ENCODE peak calls at places on chromosome 17, in ten cellular contexts. D, R, O, T, A, K, E, S, Z and V are unnamed samples. For H3K4me1, the result is how much of the 10 kb centered on the place peaks cover.

GRCh38 chr17:29219378-29220047 is 27.1 kb upstream of the CRYBA1 start:
- DNase-seq in D (peak), R (peak), O (peak), T (peak), A (peak), K (peak), E (peak), S (peak), Z (peak), V (peak)

GRCh38 chr17:42126836-42127235 is 4.2 kb downstream of the HSPB9 start:
- DNase-seq in D (no peak), R (no peak), O (no peak), T (no peak), A (no peak), K (no peak), E (no peak), S (no peak), Z (no peak), V (no peak)

GRCh38 chr17:69269174-69269998 is 40.8 kb upstream of the ABCA10 start:
- DNase-seq in D (no peak), R (no peak), O (no peak), T (no peak), A (no peak), K (no peak), E (no peak), S (no peak), Z (no peak), V (no peak)

GRCh38 chr17:41521574-41522261 is 3.0 kb upstream of the KRT15 start:
- DNase-seq in D (no peak), R (no peak), O (no peak), T (no peak), A (peak), K (no peak), E (no peak), S (peak), Z (no peak), V (peak)

GRCh38 chr17:45231481-45232116 is 9.9 kb downstream of the FMNL1 start:
- DNase-seq in D (no peak), R (no peak), O (no peak), T (no peak), A (peak), K (no peak), E (peak), S (no peak), Z (peak), V (no peak)

GRCh38 chr17:31216053-31216751 is 80.8 kb downstream of the OMG start:
- DNase-seq in D (no peak), R (no peak), O (no peak), T (no peak), A (no peak), K (peak), E (no peak), S (no peak), Z (no peak), V (no peak)

GRCh38 chr17:17750881-17751280 is 69.6 kb downstream of the RAI1 start:
- DNase-seq in D (no peak), R (no peak), O (no peak), T (no peak), A (peak), K (no peak), E (no peak), S (no peak), Z (peak), V (no peak)

GRCh38 chr17:78142113-78142861 is 3.9 kb upstream of the C17orf99 start:
- DNase-seq in D (no peak), R (peak), O (no peak), T (no peak), A (peak), K (no peak), E (no peak), S (peak), Z (no peak), V (peak)

GRCh38 chr17:62790554-62790953 is 17.6 kb downstream of the MARCHF10 start:
- DNase-seq in D (no peak), R (no peak), O (no peak), T (no peak), A (no peak), K (no peak), E (no peak), S (no peak), Z (no peak), V (no peak)

GRCh38 chr17:42179911-42180410 is 981 bp downstream of the KCNH4 start:
- DNase-seq in D (no peak), R (peak), O (peak), T (peak), A (peak), K (peak), E (no peak), S (no peak), Z (no peak), V (peak)

GRCh38 chr17:34311291-34311690 is 7.9 kb upstream of the CCL8 start:
- DNase-seq in D (no peak), R (no peak), O (no peak), T (no peak), A (no peak), K (no peak), E (no peak), S (no peak), Z (no peak), V (no peak)

GRCh38 chr17:56779306-56779705 is 54.4 kb downstream of the C17orf67 start:
- DNase-seq in D (no peak), R (no peak), O (no peak), T (no peak), A (no peak), K (no peak), E (no peak), S (no peak), Z (no peak), V (no peak)

GRCh38 chr17:661509-661908 is 53.1 kb downstream of the VPS53 start:
- DNase-seq in D (no peak), R (no peak), O (no peak), T (no peak), A (no peak), K (no peak), E (no peak), S (no peak), Z (no peak), V (no peak)

GRCh38 chr17:32998893-32999240 is 7.2 kb downstream of the SPACA3 start:
- DNase-seq in D (no peak), R (no peak), O (no peak), T (no peak), A (no peak), K (no peak), E (no peak), S (no peak), Z (no peak), V (no peak)

GRCh38 chr17:73720187-73720834 is 76.1 kb upstream of the SDK2 start:
- DNase-seq in D (no peak), R (no peak), O (no peak), T (no peak), A (no peak), K (no peak), E (no peak), S (no peak), Z (no peak), V (no peak)

GRCh38 chr17:6536053-6536452 is 20.3 kb downstream of the PITPNM3 start:
- DNase-seq in D (peak), R (no peak), O (no peak), T (no peak), A (no peak), K (no peak), E (peak), S (no peak), Z (no peak), V (no peak)

GRCh38 chr17:67443931-67444597 is 67.0 kb downstream of the PITPNC1 start:
- DNase-seq in D (no peak), R (peak), O (peak), T (no peak), A (no peak), K (no peak), E (peak), S (no peak), Z (no peak), V (no peak)
- H3K4me1 ChIP-seq in D (under half), R (under half), O (under half), T (under half), A (under half), K (under half), E (under half), S (under half), Z (under half), V (under half)

DNA sequence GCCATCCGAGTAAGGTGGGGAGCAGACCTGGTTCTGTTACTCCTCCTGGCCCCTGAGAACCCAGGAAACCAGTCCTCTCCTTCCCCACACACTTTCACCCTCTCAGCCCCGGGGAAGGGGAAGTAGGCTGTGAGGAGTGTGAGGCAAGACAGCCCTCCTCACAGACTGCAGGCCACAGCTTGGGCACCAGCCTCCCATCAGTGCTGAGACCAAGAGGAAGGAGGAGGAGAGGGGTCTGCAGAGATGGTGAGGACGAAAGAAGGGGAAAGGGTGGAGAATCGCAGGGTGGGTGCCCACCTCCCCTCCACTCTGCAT is 7.0 kb downstream of the G6PC3 start:
- DNase-seq in D (no peak), R (no peak), O (no peak), T (no peak), A (no peak), K (no peak), E (no peak), S (no peak), Z (no peak), V (no peak)
- H3K27ac ChIP-seq in D (no peak), R (no peak), O (no peak), T (peak), A (no peak), K (no peak), E (no peak), S (peak), Z (no peak), V (no peak)

GRCh38 chr17:80970762-80971703 is 20.6 kb upstream of the CHMP6 start:
- DNase-seq in D (no peak), R (no peak), O (no peak), T (no peak), A (no peak), K (no peak), E (no peak), S (no peak), Z (no peak), V (no peak)
- TF ChIP-seq POLR2A in D (no peak), R (no peak), O (no peak), T (no peak), A (no peak), K (no peak), E (no peak), S (no peak), Z (no peak), V (no peak)

GRCh38 chr17:35537569-35538209 is at the start of gene SLFN12L:
- DNase-seq in D (no peak), R (no peak), O (no peak), T (no peak), A (no peak), K (no peak), E (no peak), S (no peak), Z (no peak), V (no peak)
- H3K4me1 ChIP-seq in D (under half), R (under half), O (under half), T (under half), A (under half), K (under half), E (under half), S (under half), Z (under half), V (under half)

GRCh38 chr17:50604470-50604869 is 30.2 kb upstream of the ABCC3 start:
- DNase-seq in D (no peak), R (no peak), O (peak), T (peak), A (peak), K (peak), E (peak), S (no peak), Z (no peak), V (peak)
- H3K27ac ChIP-seq in D (no peak), R (no peak), O (peak), T (no peak), A (no peak), K (no peak), E (no peak), S (no peak), Z (no peak), V (no peak)

DNA sequence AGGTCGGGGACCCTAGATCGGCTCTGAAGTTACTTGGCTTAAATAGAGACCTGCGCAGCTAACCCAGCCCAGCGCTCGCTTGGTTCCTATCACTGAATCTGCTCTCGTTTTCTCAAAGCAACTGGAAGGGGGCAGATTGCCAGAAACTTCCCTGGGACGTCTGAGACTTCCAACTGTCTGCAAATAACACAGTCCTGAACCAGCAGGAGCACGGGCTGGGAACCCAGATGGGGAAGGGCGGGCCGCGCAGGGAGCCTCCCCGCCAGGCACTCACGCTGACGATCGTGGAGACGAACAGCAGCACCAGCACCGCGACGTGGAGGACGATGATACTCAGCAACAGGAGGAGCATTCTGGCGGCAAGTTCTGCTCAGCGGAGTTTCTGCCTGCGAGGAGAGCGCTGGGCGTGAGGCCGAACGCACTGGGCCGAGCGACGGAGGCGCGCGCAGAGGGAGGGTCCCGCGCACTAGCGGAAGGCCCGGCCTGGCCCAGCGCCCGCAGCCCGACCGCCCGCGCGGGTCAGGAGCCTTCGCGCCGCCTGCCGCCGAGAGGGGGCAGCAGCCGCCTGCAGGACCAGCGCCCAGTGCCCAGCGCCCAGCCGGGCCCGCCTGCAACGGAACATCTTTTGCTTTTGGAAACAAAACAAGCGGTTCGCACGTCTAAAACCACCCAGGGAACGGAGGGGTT is 4.6 kb downstream of the PMP22 start:
- DNase-seq in D (peak), R (peak), O (peak), T (peak), A (peak), K (peak), E (peak), S (peak), Z (peak), V (peak)
- TF ChIP-seq POLR2A in D (no peak), R (peak), O (peak), T (peak), A (peak), K (no peak), E (no peak), S (no peak), Z (no peak), V (no peak)